ENCODE peak calls at places on chromosomes 2 and 18, in six cellular contexts. Z, P, Q, Y, N and W are unnamed samples.

GRCh38 chr18:22667616-22668422 is 250.1 kb upstream of the CTAGE1 start:
- DNase-seq in Z (peak), P (peak), Q (peak), Y (peak), N (peak), W (peak)

GRCh38 chr18:23237524-23238151 is 102.4 kb downstream of the CABLES1 start:
- DNase-seq in Z (no peak), P (peak), Q (no peak), Y (peak), N (no peak), W (peak)

GRCh38 chr2:214311931-214312749 is 98.7 kb upstream of the VWC2L start:
- DNase-seq in Z (no peak), P (peak), Q (no peak), Y (peak), N (no peak), W (peak)

GRCh38 chr2:179338681-179339080 is 74.0 kb upstream of the SESTD1 start:
- DNase-seq in Z (no peak), P (peak), Q (no peak), Y (peak), N (no peak), W (peak)

GRCh38 chr2:178280261-178280852 is 86.0 kb downstream of the OSBPL6 start:
- DNase-seq in Z (no peak), P (peak), Q (peak), Y (peak), N (no peak), W (peak)

GRCh38 chr2:84158605-84159004 is 300.5 kb downstream of the SUCLG1 start:
- DNase-seq in Z (no peak), P (no peak), Q (no peak), Y (no peak), N (no peak), W (no peak)

GRCh38 chr18:78884502-78884901 is 95.1 kb upstream of the SALL3 start:
- DNase-seq in Z (no peak), P (peak), Q (no peak), Y (no peak), N (no peak), W (no peak)

GRCh38 chr2:120952318-120952717 is 216.7 kb downstream of the GLI2 start:
- DNase-seq in Z (no peak), P (no peak), Q (peak), Y (peak), N (no peak), W (peak)

GRCh38 chr2:102129956-102130650 is 12.4 kb upstream of the IL1R1 start:
- DNase-seq in Z (no peak), P (no peak), Q (no peak), Y (no peak), N (no peak), W (no peak)

GRCh38 chr2:236859896-236860295 is 225.8 kb upstream of the COPS8 start:
- DNase-seq in Z (no peak), P (no peak), Q (no peak), Y (no peak), N (no peak), W (no peak)

GRCh38 chr18:47387864-47388263 is 136.4 kb upstream of the SKOR2 start:
- DNase-seq in Z (no peak), P (no peak), Q (no peak), Y (no peak), N (no peak), W (no peak)

GRCh38 chr2:108266218-108266617 is 22.5 kb upstream of the SULT1C2 start:
- DNase-seq in Z (no peak), P (no peak), Q (no peak), Y (no peak), N (no peak), W (no peak)
- H3K4me3 ChIP-seq in Z (no peak), P (no peak), Q (no peak), Y (no peak), N (no peak), W (no peak)

GRCh38 chr18:74196220-74197119 is 48.1 kb downstream of the TIMM21 start:
- DNase-seq in Z (peak), P (peak), Q (peak), Y (peak), N (no peak), W (peak)
- H3K4me3 ChIP-seq in Z (peak), P (peak), Q (no peak), Y (peak), N (peak), W (peak)

GRCh38 chr2:237892936-237893595 is 33.6 kb downstream of the RAMP1 start:
- DNase-seq in Z (no peak), P (no peak), Q (no peak), Y (no peak), N (no peak), W (no peak)
- H3K4me3 ChIP-seq in Z (no peak), P (no peak), Q (no peak), Y (no peak), N (no peak), W (no peak)

GRCh38 chr2:67564626-67565025 is 167.5 kb downstream of the ETAA1 start:
- DNase-seq in Z (no peak), P (no peak), Q (no peak), Y (no peak), N (no peak), W (no peak)

GRCh38 chr2:67559156-67559555 is 162.0 kb downstream of the ETAA1 start:
- DNase-seq in Z (no peak), P (no peak), Q (no peak), Y (no peak), N (no peak), W (no peak)

GRCh38 chr2:67560818-67561221 is 163.7 kb downstream of the ETAA1 start:
- DNase-seq in Z (no peak), P (no peak), Q (no peak), Y (peak), N (no peak), W (peak)

GRCh38 chr2:67564076-67564475 is 166.9 kb downstream of the ETAA1 start:
- DNase-seq in Z (no peak), P (peak), Q (no peak), Y (peak), N (no peak), W (peak)

GRCh38 chr2:67561411-67561965 is 164.4 kb downstream of the ETAA1 start:
- DNase-seq in Z (no peak), P (peak), Q (no peak), Y (peak), N (no peak), W (peak)
- H3K4me3 ChIP-seq in Z (no peak), P (no peak), Q (no peak), Y (no peak), N (no peak), W (no peak)